ENCODE peak calls at places on chromosome 13, in four cellular contexts. P is CD4-positive, CD25-positive, alpha-beta regulatory T cell; X is colonic mucosa; T is stimulated activated CD4-positive, alpha-beta T cell treated with anti-CD3 and anti-CD28 coated beads, Interleukin-1b, Interleukin-23, amount 100 ng/mL, for 4 hours. N is an unnamed sample.

GRCh38 chr13:24071423-24072075 is 89.0 kb upstream of the SPATA13 start:
- DNase-seq in P (no peak), X (no peak), T (no peak), N (no peak)

GRCh38 chr13:110912651-110913051 is 2.2 kb downstream of the ANKRD10 start:
- DNase-seq in P (no peak), X (no peak), T (no peak), N (no peak)

GRCh38 chr13:110415669-110416068 is 108.6 kb downstream of the COL4A2 start:
- DNase-seq in P (no peak), X (peak; percentile 19), T (no peak), N (no peak)

GRCh38 chr13:74288361-74288911 is 154.2 kb upstream of the KLF12 start:
- DNase-seq in P (no peak), X (peak; percentile 46), T (no peak), N (peak; percentile 33)

GRCh38 chr13:37981932-37982331 is 112.4 kb upstream of the TRPC4 start:
- DNase-seq in P (no peak), X (no peak), T (no peak), N (no peak)

GRCh38 chr13:31111136-31111535 is 50.6 kb downstream of the HSPH1 start:
- DNase-seq in P (no peak), X (no peak), T (no peak), N (no peak)

GRCh38 chr13:74003374-74003773 is 130.8 kb downstream of the KLF12 start:
- DNase-seq in P (no peak), X (no peak), T (no peak), N (no peak)

GRCh38 chr13:106003651-106004050 is 531.8 kb downstream of the EFNB2 start:
- DNase-seq in P (no peak), X (no peak), T (no peak), N (no peak)

GRCh38 chr13:41139296-41139966 is 6.8 kb upstream of the KBTBD6 start:
- DNase-seq in P (no peak), X (no peak), T (no peak), N (no peak)

GRCh38 chr13:78147905-78148304 is 229.3 kb upstream of the EDNRB start:
- DNase-seq in P (no peak), X (no peak), T (no peak), N (no peak)

N was measured in stomach.